ENCODE peak calls at places on chromosome 9, in seven cellular contexts. A is CD8-positive, alpha-beta memory T cell; X is uterus; Z is AG04450; I is endodermal cell; U is astrocyte; G is mesenchymal stem cell. F is an unnamed sample.

GRCh38 chr9:87008667-87009066 is 61.4 kb upstream of the GAS1 start:
- DNase-seq in A (no peak), X (no peak), Z (no peak), I (no peak), U (no peak), G (no peak), F (no peak)

GRCh38 chr9:69370430-69370829 is 45.4 kb downstream of the ENTREP1 start:
- DNase-seq in A (no peak), X (no peak), Z (no peak), I (no peak), U (peak; percentile 42), G (no peak), F (no peak)

GRCh38 chr9:98978231-98978681 is 34.5 kb downstream of the COL15A1 start:
- DNase-seq in A (no peak), X (no peak), Z (no peak), I (no peak), U (no peak), G (peak; percentile 75), F (no peak)

GRCh38 chr9:19550009-19550408 is 141.2 kb downstream of the ACER2 start:
- DNase-seq in A (no peak), X (no peak), Z (no peak), I (no peak), U (no peak), G (no peak), F (no peak)

GRCh38 chr9:115517335-115518075 is 399.5 kb upstream of the TNC start:
- DNase-seq in A (no peak), X (no peak), Z (peak; percentile 68), I (no peak), U (peak; percentile 53), G (peak; percentile 29), F (no peak)

GRCh38 chr9:77830618-77831285 is 182.6 kb upstream of the GNA14 start:
- DNase-seq in A (no peak), X (no peak), Z (no peak), I (no peak), U (no peak), G (no peak), F (no peak)

GRCh38 chr9:107585465-107585864 is 95.9 kb upstream of the KLF4 start:
- DNase-seq in A (no peak), X (no peak), Z (no peak), I (no peak), U (no peak), G (no peak), F (no peak)

GRCh38 chr9:102769307-102769706 is 225.8 kb upstream of the CYLC2 start:
- DNase-seq in A (no peak), X (no peak), Z (no peak), I (no peak), U (no peak), G (no peak), F (no peak)

GRCh38 chr9:35357116-35357515 is 132.8 kb upstream of the RUSC2 start:
- DNase-seq in A (no peak), X (no peak), Z (no peak), I (no peak), U (peak; percentile 10), G (no peak), F (no peak)

GRCh38 chr9:78243130-78243529 is 7.3 kb downstream of the CEP78 start:
- DNase-seq in A (no peak), X (no peak), Z (no peak), I (no peak), U (no peak), G (no peak), F (no peak)

GRCh38 chr9:137218754-137219271 is 3.2 kb downstream of the RNF208 start:
- DNase-seq in A (no peak), X (no peak), Z (no peak), I (peak; percentile 81), U (peak; percentile 18), G (peak; percentile 71), F (no peak)

GRCh38 chr9:111986035-111986556 is 89.5 kb downstream of the UGCG start:
- DNase-seq in A (no peak), X (no peak), Z (no peak), I (no peak), U (peak; percentile 47), G (peak; percentile 40), F (no peak)

GRCh38 chr9:116466289-116467012 is 220.7 kb upstream of the TRIM32 start:
- DNase-seq in A (no peak), X (no peak), Z (no peak), I (no peak), U (no peak), G (no peak), F (no peak)

GRCh38 chr9:23821400-23822181 is 4.4 kb downstream of the ELAVL2 start:
- DNase-seq in A (no peak), X (no peak), Z (no peak), I (peak; percentile 89), U (no peak), G (peak; percentile 11), F (peak; percentile 69)

GRCh38 chr9:90290716-90291485 is 351.7 kb downstream of the DIRAS2 start:
- DNase-seq in A (no peak), X (no peak), Z (no peak), I (no peak), U (peak; percentile 28), G (peak; percentile 75), F (no peak)

GRCh38 chr9:35658144-35658893 is at the start of gene CCDC107:
- DNase-seq in A (peak; percentile 89), X (peak; percentile 81), Z (no peak), I (peak; percentile 94), U (peak; percentile 52), G (peak; percentile 86), F (peak; percentile 81)

GRCh38 chr9:2461886-2462285 is 159.7 kb upstream of the VLDLR start:
- DNase-seq in A (no peak), X (no peak), Z (no peak), I (no peak), U (peak; percentile 46), G (no peak), F (no peak)

GRCh38 chr9:2477755-2478154 is 143.8 kb upstream of the VLDLR start:
- DNase-seq in A (no peak), X (no peak), Z (no peak), I (no peak), U (no peak), G (peak; percentile 3), F (no peak)

GRCh38 chr9:90861826-90862740 is 60.5 kb downstream of the SYK start:
- DNase-seq in A (no peak), X (no peak), Z (no peak), I (no peak), U (no peak), G (no peak), F (no peak)

GRCh38 chr9:83422512-83422911 is 115.7 kb downstream of the FRMD3 start:
- DNase-seq in A (no peak), X (no peak), Z (no peak), I (no peak), U (no peak), G (no peak), F (no peak)

GRCh38 chr9:137030528-137030927 is 1.4 kb downstream of the FUT7 start:
- DNase-seq in A (peak; percentile 64), X (no peak), Z (no peak), I (no peak), U (no peak), G (no peak), F (no peak)

GRCh38 chr9:132578367-132578932 is 4.0 kb upstream of the BARHL1 start:
- DNase-seq in A (no peak), X (no peak), Z (no peak), I (no peak), U (no peak), G (no peak), F (no peak)

GRCh38 chr9:706606-707451 is 134.7 kb upstream of the DMRT1 start:
- DNase-seq in A (no peak), X (peak; percentile 79), Z (no peak), I (peak; percentile 84), U (peak; percentile 62), G (peak; percentile 89), F (no peak)

GRCh38 chr9:21551401-21551800 is 69.3 kb upstream of the IFNE start:
- DNase-seq in A (no peak), X (no peak), Z (no peak), I (no peak), U (no peak), G (no peak), F (no peak)

GRCh38 chr9:78280982-78281668 is 15.8 kb upstream of the PSAT1 start:
- DNase-seq in A (no peak), X (peak; percentile 33), Z (no peak), I (no peak), U (peak; percentile 85), G (peak; percentile 76), F (no peak)

GRCh38 chr9:122402403-122403268 is 31.8 kb downstream of the PTGS1 start:
- DNase-seq in A (no peak), X (no peak), Z (peak; percentile 91), I (no peak), U (peak; percentile 96), G (peak; percentile 98), F (no peak)

GRCh38 chr9:125142560-125143376 is 560 bp downstream of the SCAI start:
- DNase-seq in A (no peak), X (peak; percentile 17), Z (no peak), I (peak; percentile 63), U (no peak), G (no peak), F (no peak)

DNA sequence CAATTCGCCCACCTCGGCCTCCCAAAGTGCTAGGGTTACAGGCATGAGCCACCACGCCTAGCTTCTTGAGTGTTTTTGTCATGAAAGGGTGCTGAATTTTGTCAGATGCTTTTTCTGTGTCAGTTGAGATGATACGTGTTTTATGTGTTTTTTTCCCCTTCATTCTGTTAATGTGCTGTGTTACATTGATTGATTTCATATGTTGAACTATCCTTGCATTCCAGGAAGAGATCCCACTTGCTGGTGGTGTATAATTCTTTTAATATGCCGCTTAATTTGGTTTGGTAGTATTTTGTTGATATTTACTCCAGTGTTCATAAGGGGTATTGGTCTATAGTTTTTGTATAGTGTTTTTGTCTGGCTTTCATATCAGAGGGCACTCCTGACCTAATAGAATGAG is 13.6 kb downstream of the ZBTB43 start:
- DNase-seq in A (no peak), X (no peak), Z (no peak), I (no peak), U (no peak), G (no peak), F (no peak)
- H3K9me3 ChIP-seq in A (peaks cover 4% of the 10 kb centered on the region), X (peaks cover 12% of the 10 kb centered on the region), Z (peaks cover 20% of the 10 kb centered on the region), I (peaks cover 68% of the 10 kb centered on the region), U (peaks cover 10% of the 10 kb centered on the region), G (peaks cover 32% of the 10 kb centered on the region), F (peaks cover 14% of the 10 kb centered on the region)

GRCh38 chr9:16461231-16461840 is 409.1 kb downstream of the BNC2 start:
- DNase-seq in A (no peak), X (no peak), Z (no peak), I (peak; percentile 72), U (peak; percentile 47), G (no peak), F (no peak)
- H3K27ac ChIP-seq in A (no peak overlapping the region), X (no peak overlapping the region), Z (no peak overlapping the region), I (no peak overlapping the region), U (no peak overlapping the region), G (peak overlapping the region; percentile 45), F (no peak overlapping the region)

DNA sequence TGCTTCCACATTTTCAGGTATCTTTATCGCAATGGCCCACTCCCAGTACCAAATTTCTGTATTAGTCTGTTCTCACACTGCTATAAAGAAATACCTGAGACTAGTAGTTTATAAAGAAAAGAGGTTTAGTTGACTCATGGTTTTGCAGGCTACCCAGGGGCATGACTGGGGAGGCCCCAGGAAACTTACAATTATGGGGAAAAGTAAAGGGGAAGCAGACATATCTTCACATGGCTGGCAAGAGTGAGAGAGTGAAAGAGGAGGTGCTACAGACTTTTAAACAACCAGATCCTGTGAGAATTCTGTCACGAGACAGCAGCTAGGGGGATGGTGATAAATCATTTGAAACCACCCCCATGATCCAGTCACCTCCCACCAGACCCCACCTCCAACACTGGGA is 238.2 kb upstream of the DMAC1 start:
- DNase-seq in A (no peak), X (no peak), Z (no peak), I (no peak), U (no peak), G (no peak), F (no peak)
- H3K9me3 ChIP-seq in A (no peaks in the 10 kb centered on the region), X (no peaks in the 10 kb centered on the region), Z (peaks cover 5% of the 10 kb centered on the region), I (peaks cover 42% of the 10 kb centered on the region), U (peaks cover 2% of the 10 kb centered on the region), G (peaks cover 13% of the 10 kb centered on the region), F (peaks cover 16% of the 10 kb centered on the region)

GRCh38 chr9:130824079-130824478 is 11.0 kb upstream of the ABL1 start:
- DNase-seq in A (no peak), X (no peak), Z (no peak), I (peak; percentile 77), U (no peak), G (peak; percentile 25), F (peak; percentile 69)
- H3K27ac ChIP-seq in A (peak overlapping the region; percentile 66), X (peak overlapping the region; percentile 93), Z (peak overlapping the region; percentile 86), I (peak overlapping the region; percentile 93), U (peak overlapping the region; percentile 58), G (peak overlapping the region; percentile 95), F (peak overlapping the region; percentile 89)

F was measured in WERI-Rb-1.